ENCODE peak calls at places on chromosomes 4 and X, in six cellular contexts. One of them, this sample, is unnamed.
A peak's percentile ranks its signal among the peaks of the same experiment; 100 is the strongest.

GRCh38 chr4:128322986-128323385 is 35.4 kb upstream of the PGRMC2 start:
- DNase-seq in HL-60: no peak
- DNase-seq in stomach: no peak
- DNase-seq in fibroblast of pulmonary artery: peak; percentile 77
- DNase-seq in iPS DF 6.9: no peak
- DNase-seq in foreskin fibroblast: peak; percentile 73
- DNase-seq in this sample: peak; percentile 92

GRCh38 chrX:71111141-71111843 is at the start of gene IL2RG:
- DNase-seq in HL-60: peak; percentile 74
- DNase-seq in stomach: peak; percentile 46
- DNase-seq in foreskin fibroblast: no peak
- DNase-seq in fibroblast of pulmonary artery: no peak
- DNase-seq in iPS DF 6.9: no peak
- DNase-seq in this sample: no peak

GRCh38 chr4:5100336-5100735 is 49.1 kb downstream of the STK32B start:
- DNase-seq in iPS DF 6.9: no peak
- DNase-seq in fibroblast of pulmonary artery: no peak
- DNase-seq in stomach: no peak
- DNase-seq in foreskin fibroblast: no peak
- DNase-seq in HL-60: no peak
- DNase-seq in this sample: no peak

GRCh38 chr4:143407475-143407874 is 70.8 kb downstream of the GAB1 start:
- DNase-seq in iPS DF 6.9: no peak
- DNase-seq in stomach: no peak
- DNase-seq in HL-60: no peak
- DNase-seq in fibroblast of pulmonary artery: no peak
- DNase-seq in foreskin fibroblast: no peak
- DNase-seq in this sample: no peak

GRCh38 chrX:48573690-48574269 is 504 bp upstream of the RBM3 start:
- DNase-seq in fibroblast of pulmonary artery: no peak
- DNase-seq in iPS DF 6.9: no peak
- DNase-seq in stomach: peak; percentile 30
- DNase-seq in HL-60: no peak
- DNase-seq in foreskin fibroblast: no peak
- DNase-seq in this sample: no peak

GRCh38 chr4:126106658-126107057 is 791.9 kb downstream of the FAT4 start:
- DNase-seq in fibroblast of pulmonary artery: peak; percentile 0
- DNase-seq in stomach: no peak
- DNase-seq in iPS DF 6.9: peak; percentile 16
- DNase-seq in foreskin fibroblast: no peak
- DNase-seq in HL-60: peak; percentile 2
- DNase-seq in this sample: peak; percentile 3

GRCh38 chr4:20666471-20666870 is 33.8 kb upstream of the PACRGL start:
- DNase-seq in stomach: no peak
- DNase-seq in iPS DF 6.9: no peak
- DNase-seq in foreskin fibroblast: no peak
- DNase-seq in HL-60: no peak
- DNase-seq in fibroblast of pulmonary artery: no peak
- DNase-seq in this sample: no peak

GRCh38 chr4:138053601-138054322 is 188.4 kb downstream of the SLC7A11 start:
- DNase-seq in iPS DF 6.9: no peak
- DNase-seq in HL-60: no peak
- DNase-seq in foreskin fibroblast: peak; percentile 92
- DNase-seq in fibroblast of pulmonary artery: peak; percentile 89
- DNase-seq in stomach: no peak
- DNase-seq in this sample: peak; percentile 86

GRCh38 chrX:108126661-108127060 is 35.1 kb downstream of the ATG4A start:
- DNase-seq in fibroblast of pulmonary artery: peak; percentile 39
- DNase-seq in stomach: no peak
- DNase-seq in iPS DF 6.9: no peak
- DNase-seq in foreskin fibroblast: peak; percentile 11
- DNase-seq in HL-60: no peak
- DNase-seq in this sample: no peak

GRCh38 chr4:38086515-38087226 is 126.5 kb downstream of the PTTG2 start:
- DNase-seq in stomach: no peak
- DNase-seq in iPS DF 6.9: no peak
- DNase-seq in fibroblast of pulmonary artery: no peak
- DNase-seq in foreskin fibroblast: no peak
- DNase-seq in HL-60: no peak
- DNase-seq in this sample: no peak

GRCh38 chr4:128285085-128286023 is 2.3 kb downstream of the PGRMC2 start:
- DNase-seq in HL-60: no peak
- DNase-seq in iPS DF 6.9: no peak
- DNase-seq in fibroblast of pulmonary artery: peak; percentile 29
- DNase-seq in foreskin fibroblast: peak; percentile 23
- DNase-seq in stomach: no peak
- DNase-seq in this sample: peak; percentile 74

DNA sequence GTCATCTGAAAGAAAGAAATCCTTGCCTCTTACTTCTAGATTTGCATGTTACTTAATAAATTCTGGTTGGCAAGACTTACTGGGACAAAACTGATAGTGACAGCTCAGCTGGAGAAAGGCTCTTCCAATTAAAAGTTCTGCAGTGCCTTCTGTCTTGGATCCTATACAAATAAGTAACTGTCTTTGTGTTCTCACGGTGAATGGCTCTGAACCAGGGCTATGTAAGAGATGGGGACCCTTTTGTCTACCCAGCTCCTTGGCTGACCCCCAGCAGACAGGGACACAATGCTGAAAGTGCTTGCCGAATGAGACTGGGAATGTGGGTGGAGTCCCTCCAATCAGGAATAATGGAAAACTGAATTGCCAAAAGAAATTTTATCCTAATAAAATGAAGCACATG is 89.5 kb downstream of the AASDH start:
- DNase-seq in fibroblast of pulmonary artery: no peak
- DNase-seq in stomach: no peak
- DNase-seq in iPS DF 6.9: no peak
- DNase-seq in foreskin fibroblast: no peak
- DNase-seq in HL-60: no peak
- DNase-seq in this sample: no peak
- H3K4me3 ChIP-seq in fibroblast of pulmonary artery: no peak overlapping the region
- H3K4me3 ChIP-seq in stomach: no peak overlapping the region
- H3K4me3 ChIP-seq in iPS DF 6.9: no peak overlapping the region
- H3K4me3 ChIP-seq in foreskin fibroblast: no peak overlapping the region
- H3K4me3 ChIP-seq in HL-60: no peak overlapping the region
- H3K4me3 ChIP-seq in this sample: no peak overlapping the region

DNA sequence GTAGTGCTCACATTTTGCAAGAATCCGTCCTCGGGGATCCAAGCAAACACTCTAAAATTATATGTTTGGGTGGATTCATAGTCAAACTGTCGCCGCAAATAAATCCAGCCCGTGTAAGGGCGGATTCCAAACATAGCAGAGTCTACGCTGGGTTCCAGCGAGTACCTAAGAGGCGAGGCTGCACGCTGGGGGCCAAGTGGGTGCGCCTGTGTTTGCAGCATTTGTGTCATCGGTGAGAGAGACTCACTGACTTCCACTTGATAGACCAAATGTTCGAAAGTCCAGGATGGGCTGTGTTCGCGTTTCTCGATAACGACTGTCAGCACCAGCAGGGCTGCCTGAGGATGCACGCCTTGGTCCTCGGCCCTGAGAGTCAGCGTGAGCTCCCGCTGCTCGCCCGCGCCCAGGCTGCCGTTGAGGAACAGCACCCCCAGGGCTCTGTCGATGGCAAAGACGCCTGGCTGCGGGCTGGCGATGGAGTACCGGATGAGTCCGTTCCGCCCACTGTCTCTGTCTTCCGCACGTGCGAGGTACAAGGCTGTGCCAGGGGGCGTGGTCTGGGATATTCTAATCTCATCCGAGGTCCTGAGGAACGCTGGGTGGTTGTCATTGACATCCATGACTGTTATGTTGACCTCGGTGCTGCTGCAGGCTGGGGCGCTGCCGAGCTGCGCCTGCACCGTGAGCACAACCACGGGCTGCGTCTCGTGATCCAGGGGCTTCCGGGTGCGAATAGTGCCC is 158.7 kb downstream of the DCHS2 start:
- DNase-seq in fibroblast of pulmonary artery: peak; percentile 5
- DNase-seq in iPS DF 6.9: no peak
- DNase-seq in stomach: no peak
- DNase-seq in foreskin fibroblast: no peak
- DNase-seq in HL-60: peak; percentile 16
- DNase-seq in this sample: no peak
- H3K4me3 ChIP-seq in fibroblast of pulmonary artery: peak overlapping the region; percentile 24
- H3K4me3 ChIP-seq in iPS DF 6.9: peak overlapping the region; percentile 19
- H3K4me3 ChIP-seq in stomach: peak overlapping the region; percentile 32
- H3K4me3 ChIP-seq in foreskin fibroblast: peak overlapping the region; percentile 4
- H3K4me3 ChIP-seq in HL-60: peak overlapping the region; percentile 32
- H3K4me3 ChIP-seq in this sample: no peak overlapping the region

DNA sequence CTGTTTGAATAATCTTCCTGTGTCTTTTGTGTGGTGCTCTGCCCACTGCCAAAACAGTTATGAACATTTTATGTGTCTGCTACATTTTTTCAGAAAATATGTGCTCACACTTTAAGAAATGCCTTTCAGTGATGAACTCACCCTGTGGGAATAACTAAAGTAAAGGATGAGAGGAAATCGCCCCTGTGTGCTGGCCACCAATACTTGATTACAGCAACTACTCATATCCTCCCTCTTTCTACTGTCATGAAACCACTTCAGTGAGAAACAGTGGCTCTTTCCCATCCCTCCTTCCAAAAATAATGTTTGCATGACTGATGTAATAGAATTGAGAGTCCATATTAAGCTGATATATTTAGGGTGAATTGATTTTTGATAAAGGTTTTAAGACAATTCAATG is 900.9 kb downstream of the RAB28 start:
- DNase-seq in iPS DF 6.9: no peak
- DNase-seq in HL-60: no peak
- DNase-seq in stomach: no peak
- DNase-seq in foreskin fibroblast: no peak
- DNase-seq in fibroblast of pulmonary artery: peak; percentile 75
- DNase-seq in this sample: no peak
- H3K4me3 ChIP-seq in iPS DF 6.9: no peak overlapping the region
- H3K4me3 ChIP-seq in HL-60: no peak overlapping the region
- H3K4me3 ChIP-seq in stomach: no peak overlapping the region
- H3K4me3 ChIP-seq in foreskin fibroblast: no peak overlapping the region
- H3K4me3 ChIP-seq in fibroblast of pulmonary artery: no peak overlapping the region
- H3K4me3 ChIP-seq in this sample: no peak overlapping the region

DNA sequence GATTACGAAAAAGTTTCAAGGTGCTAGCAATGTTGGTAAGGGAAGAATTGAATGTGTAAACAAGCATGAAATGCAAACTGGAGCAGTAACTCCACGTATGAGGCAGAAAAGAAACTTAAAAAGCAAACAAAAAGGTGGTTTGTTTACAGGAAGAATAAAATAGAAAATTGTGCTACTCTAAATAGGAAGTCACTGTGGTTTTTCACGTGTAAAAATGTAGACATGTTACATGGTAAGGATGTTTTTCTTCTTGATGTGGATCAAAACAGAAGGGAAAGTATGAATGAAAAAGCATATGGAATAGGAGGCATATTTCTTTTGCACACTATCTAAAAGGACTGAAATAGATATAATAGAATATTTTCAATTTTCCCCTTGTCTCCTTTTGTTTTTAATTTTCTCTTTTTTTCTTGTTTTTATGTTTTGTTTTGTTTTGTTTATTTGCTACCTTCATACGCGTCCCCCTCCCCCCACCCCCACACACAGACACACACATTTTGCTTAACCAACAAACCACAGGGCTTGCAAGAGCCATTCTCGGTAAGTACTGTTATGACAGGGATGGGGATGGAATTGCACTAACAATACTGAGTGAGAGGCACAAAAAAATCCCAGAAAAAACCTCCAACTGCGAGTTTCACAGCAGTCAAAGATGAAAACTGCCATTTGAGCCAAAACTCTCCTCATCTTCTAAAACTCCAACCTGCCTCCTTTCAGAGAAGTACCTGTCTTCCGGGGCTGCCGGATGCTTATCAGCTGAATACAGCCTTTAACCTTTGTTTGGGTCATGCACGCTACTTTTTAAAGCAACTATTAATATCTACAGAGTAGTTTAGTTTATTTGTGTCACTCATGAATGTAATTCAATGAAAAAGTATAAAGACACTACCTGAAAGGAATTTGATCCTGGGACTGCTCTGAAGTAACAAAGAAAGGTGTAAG is 135.8 kb downstream of the IL15 start:
- DNase-seq in stomach: no peak
- DNase-seq in iPS DF 6.9: no peak
- DNase-seq in HL-60: no peak
- DNase-seq in fibroblast of pulmonary artery: no peak
- DNase-seq in foreskin fibroblast: no peak
- DNase-seq in this sample: peak; percentile 23
- H3K4me3 ChIP-seq in stomach: no peak overlapping the region
- H3K4me3 ChIP-seq in iPS DF 6.9: no peak overlapping the region
- H3K4me3 ChIP-seq in HL-60: no peak overlapping the region
- H3K4me3 ChIP-seq in fibroblast of pulmonary artery: no peak overlapping the region
- H3K4me3 ChIP-seq in foreskin fibroblast: no peak overlapping the region
- H3K4me3 ChIP-seq in this sample: no peak overlapping the region

DNA sequence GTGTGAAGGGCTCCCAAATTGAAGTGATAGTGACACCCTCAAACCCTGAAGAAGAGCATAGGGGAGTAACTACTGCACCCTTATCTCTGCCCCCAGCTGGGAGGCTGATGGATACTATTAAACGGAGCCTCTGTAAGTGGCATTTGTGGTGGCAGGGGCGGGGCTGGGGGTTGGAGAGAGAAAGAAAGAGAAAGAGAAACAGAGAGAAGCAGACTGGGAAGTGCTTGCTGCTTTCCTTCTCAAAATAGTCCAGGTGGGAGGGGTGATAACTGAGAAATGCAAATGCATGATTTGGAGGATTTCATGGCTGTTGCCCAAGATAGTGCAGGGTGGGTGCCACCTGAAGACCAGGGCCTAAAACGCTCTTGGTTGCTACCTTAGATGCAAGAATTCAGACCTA is 253.5 kb upstream of the GATB start:
- DNase-seq in iPS DF 6.9: no peak
- DNase-seq in foreskin fibroblast: no peak
- DNase-seq in fibroblast of pulmonary artery: no peak
- DNase-seq in stomach: no peak
- DNase-seq in HL-60: no peak
- DNase-seq in this sample: no peak
- H3K4me3 ChIP-seq in iPS DF 6.9: no peak overlapping the region
- H3K4me3 ChIP-seq in foreskin fibroblast: no peak overlapping the region
- H3K4me3 ChIP-seq in fibroblast of pulmonary artery: no peak overlapping the region
- H3K4me3 ChIP-seq in stomach: no peak overlapping the region
- H3K4me3 ChIP-seq in HL-60: no peak overlapping the region
- H3K4me3 ChIP-seq in this sample: no peak overlapping the region

DNA sequence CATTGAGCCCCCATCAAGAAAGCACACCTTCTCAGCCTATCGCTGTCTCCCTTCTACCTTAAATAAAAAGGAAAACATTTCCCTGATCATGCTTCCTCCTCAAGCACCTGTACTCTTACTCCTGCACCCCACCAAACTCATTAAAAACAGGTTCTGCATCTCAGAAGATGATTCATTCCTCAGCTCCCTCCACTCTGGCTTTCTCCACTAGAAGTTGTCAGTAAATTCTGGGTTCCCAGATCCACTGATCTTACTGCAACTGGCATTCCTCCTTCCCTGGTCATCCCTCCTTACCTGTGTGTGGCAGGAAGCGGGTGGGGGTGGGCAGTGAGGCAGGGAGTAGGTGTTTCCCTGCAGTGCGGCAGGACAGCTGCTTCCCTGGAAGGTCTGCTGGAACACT is 108.8 kb downstream of the GPR143 start:
- DNase-seq in iPS DF 6.9: no peak
- DNase-seq in HL-60: no peak
- DNase-seq in fibroblast of pulmonary artery: no peak
- DNase-seq in stomach: no peak
- DNase-seq in foreskin fibroblast: no peak
- DNase-seq in this sample: no peak
- H3K4me3 ChIP-seq in iPS DF 6.9: no peak overlapping the region
- H3K4me3 ChIP-seq in HL-60: no peak overlapping the region
- H3K4me3 ChIP-seq in fibroblast of pulmonary artery: no peak overlapping the region
- H3K4me3 ChIP-seq in stomach: no peak overlapping the region
- H3K4me3 ChIP-seq in foreskin fibroblast: no peak overlapping the region
- H3K4me3 ChIP-seq in this sample: no peak overlapping the region